ENCODE peak calls at places on chromosomes 5 and 9, in nine cellular contexts. W is HFFc6, M is fibroblast of the aortic adventitia, G is GM20000, S is thyroid gland, O is mucosa of descending colon, K is body of pancreas, P is AG04450, T is cardiac muscle cell. V is an unnamed sample.

GRCh38 chr5:83726912-83727311 is 6.3 kb upstream of the HAPLN1 start:
- DNase-seq in G (no peak), T (no peak), M (peak), W (no peak), O (no peak), K (no peak), S (no peak), P (no peak), V (peak)

GRCh38 chr9:137406876-137407589 is 15.9 kb downstream of the EXD3 start:
- DNase-seq in P (no peak), G (peak), W (no peak), O (peak), T (peak), M (peak), S (peak), K (peak), V (peak)

GRCh38 chr5:14593326-14594036 is 11.9 kb downstream of the OTULINL start:
- DNase-seq in W (peak), P (no peak), O (no peak), T (no peak), K (no peak), G (no peak), S (no peak), M (no peak), V (peak)

GRCh38 chr5:35938518-35939227 is at the start of gene CAPSL:
- DNase-seq in K (peak), T (peak), S (peak), O (peak), W (peak), G (peak), M (peak), P (no peak), V (peak)

GRCh38 chr5:75049581-75050274 is 2.6 kb downstream of the GCNT4 start:
- DNase-seq in G (peak), O (peak), M (peak), T (peak), K (peak), S (peak), W (peak), P (no peak), V (peak)

GRCh38 chr5:144309265-144309664 is 138.6 kb downstream of the KCTD16 start:
- DNase-seq in G (no peak), S (no peak), O (no peak), P (no peak), K (no peak), M (peak), T (peak), W (no peak), V (no peak)

GRCh38 chr5:76082790-76083554 is at the start of gene SV2C:
- DNase-seq in M (no peak), G (peak), T (peak), P (no peak), S (peak), K (no peak), O (peak), W (no peak), V (no peak)

GRCh38 chr5:139394123-139394653 is 716 bp downstream of the PROB1 start:
- DNase-seq in S (peak), P (no peak), T (peak), O (peak), K (peak), W (no peak), G (peak), M (no peak), V (no peak)

GRCh38 chr9:112751059-112751795 is 667 bp downstream of the SNX30 start:
- DNase-seq in S (peak), W (peak), O (peak), M (peak), K (peak), T (peak), G (peak), P (peak), V (peak)

GRCh38 chr5:1133108-1133507 is 21.2 kb upstream of the SLC12A7 start:
- DNase-seq in G (no peak), P (no peak), W (no peak), O (no peak), K (no peak), T (no peak), S (no peak), M (no peak), V (no peak)

GRCh38 chr5:1133510-1134255 is 21.8 kb upstream of the SLC12A7 start:
- DNase-seq in M (no peak), W (no peak), O (no peak), P (no peak), T (no peak), S (no peak), K (no peak), G (peak), V (no peak)

GRCh38 chr5:1132570-1132969 is 20.7 kb upstream of the SLC12A7 start:
- DNase-seq in W (no peak), G (no peak), S (no peak), T (no peak), K (no peak), M (no peak), P (no peak), O (no peak), V (no peak)

GRCh38 chr5:1135696-1136525 is 24.0 kb upstream of the SLC12A7 start:
- DNase-seq in M (no peak), O (no peak), S (no peak), K (no peak), T (no peak), W (no peak), G (no peak), P (no peak), V (no peak)

GRCh38 chr5:1134478-1134877 is 22.6 kb upstream of the SLC12A7 start:
- DNase-seq in S (no peak), K (peak), T (no peak), G (peak), P (no peak), O (peak), M (no peak), W (no peak), V (no peak)
- TF ChIP-seq CTCF in S (no peak), K (peak), T (no peak), G (no peak), P (no peak), O (no peak), M (no peak), W (no peak), V (no peak)

GRCh38 chr5:1208743-1209551 is 7.6 kb downstream of the SLC6A19 start:
- DNase-seq in K (no peak), G (no peak), S (peak), M (peak), W (no peak), O (peak), T (peak), P (no peak), V (no peak)
- TF ChIP-seq CTCF in K (peak), G (no peak), S (peak), M (peak), W (peak), O (peak), T (peak), P (peak), V (peak)

DNA sequence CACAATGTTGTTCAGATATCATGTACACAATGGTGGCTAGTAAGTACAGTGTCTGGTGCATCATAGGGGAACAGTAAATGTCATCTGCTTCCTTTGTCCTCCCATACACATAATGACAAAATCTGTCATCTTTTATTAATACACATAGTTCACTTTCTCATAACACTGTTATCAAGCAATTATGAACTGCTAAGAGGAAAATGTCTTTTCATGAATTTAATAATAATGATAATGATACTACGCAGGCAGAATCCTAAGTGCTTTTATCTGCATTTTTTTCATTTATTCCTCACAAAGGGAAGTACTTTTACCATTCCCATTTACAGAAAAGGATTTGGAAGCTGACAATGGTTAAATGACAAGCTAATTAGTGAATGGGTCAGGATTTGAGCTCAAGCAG is 35.7 kb downstream of the DPYSL3 start:
- DNase-seq in O (no peak), G (no peak), P (no peak), W (no peak), T (no peak), S (no peak), M (no peak), K (no peak), V (no peak)
- TF ChIP-seq CTCF in O (no peak), G (no peak), P (no peak), W (no peak), T (no peak), S (no peak), M (no peak), K (no peak), V (no peak)

GRCh38 chr5:1511651-1512540 is 11.9 kb downstream of the LPCAT1 start:
- DNase-seq in T (no peak), M (peak), S (no peak), W (peak), G (peak), O (peak), K (peak), P (no peak), V (no peak)

GRCh38 chr5:1510151-1510561 is 13.6 kb downstream of the LPCAT1 start:
- DNase-seq in S (no peak), O (no peak), K (no peak), W (no peak), P (no peak), T (no peak), M (no peak), G (peak), V (no peak)

GRCh38 chr5:1509346-1510085 is 14.2 kb downstream of the LPCAT1 start:
- DNase-seq in K (peak), M (no peak), O (no peak), W (no peak), P (no peak), T (no peak), G (no peak), S (no peak), V (no peak)

GRCh38 chr5:1510631-1511030 is 13.1 kb downstream of the LPCAT1 start:
- DNase-seq in T (no peak), M (no peak), O (peak), S (no peak), G (peak), P (no peak), W (no peak), K (peak), V (no peak)

GRCh38 chr5:1511037-1511436 is 12.7 kb downstream of the LPCAT1 start:
- DNase-seq in K (peak), M (no peak), S (no peak), W (no peak), T (no peak), G (peak), P (no peak), O (peak), V (no peak)
- TF ChIP-seq CTCF in K (no peak), M (no peak), S (no peak), W (no peak), T (no peak), G (no peak), P (no peak), O (no peak), V (no peak)

DNA sequence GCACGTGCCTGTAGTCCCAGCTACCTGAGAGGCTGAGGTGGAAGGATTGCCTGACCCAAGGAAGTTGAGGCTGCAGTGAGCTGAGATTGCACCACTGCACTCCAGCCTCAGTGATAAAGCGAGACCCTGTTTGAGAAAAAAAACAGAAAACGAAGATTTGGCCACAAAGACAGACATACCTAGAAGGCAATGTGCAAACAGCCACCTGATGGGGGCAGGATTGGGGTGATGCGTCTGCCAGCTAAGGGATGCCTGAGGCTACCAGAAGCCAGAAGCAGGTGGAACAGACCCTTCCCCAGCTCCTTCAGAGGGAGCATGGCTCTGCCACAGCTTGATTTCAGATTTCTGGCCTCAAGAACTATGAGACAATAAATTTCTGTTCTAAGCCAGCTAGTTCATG is 2.9 kb downstream of the HIGD2A start:
- DNase-seq in W (no peak), K (no peak), O (no peak), P (no peak), G (no peak), M (no peak), S (no peak), T (no peak), V (no peak)
- TF ChIP-seq CTCF in W (peak), K (no peak), O (no peak), P (no peak), G (no peak), M (no peak), S (no peak), T (no peak), V (no peak)

GRCh38 chr5:1006656-1007071 is 1.9 kb upstream of the NKD2 start:
- DNase-seq in S (no peak), W (no peak), G (peak), K (no peak), T (no peak), O (no peak), P (no peak), M (no peak), V (no peak)

GRCh38 chr5:1005362-1005851 is 3.2 kb upstream of the NKD2 start:
- DNase-seq in K (peak), P (no peak), M (no peak), O (no peak), G (no peak), W (no peak), S (no peak), T (no peak), V (no peak)

GRCh38 chr5:1005904-1006655 is 2.5 kb upstream of the NKD2 start:
- DNase-seq in G (peak), P (no peak), M (no peak), O (no peak), S (no peak), W (no peak), K (no peak), T (no peak), V (no peak)

GRCh38 chr5:1003296-1003937 is 5.2 kb upstream of the NKD2 start:
- DNase-seq in W (no peak), S (peak), K (peak), P (no peak), M (no peak), O (peak), G (no peak), T (no peak), V (no peak)

GRCh38 chr5:1004598-1005361 is 3.8 kb upstream of the NKD2 start:
- DNase-seq in M (peak), S (peak), W (no peak), P (no peak), G (peak), K (peak), T (peak), O (peak), V (no peak)
- TF ChIP-seq CTCF in M (peak), S (no peak), W (peak), P (no peak), G (peak), K (peak), T (peak), O (no peak), V (peak)

V was measured in brain microvascular endothelial cell.